ENCODE peak calls at places on chromosome 11, in seven cellular contexts. U is kidney; G is CD8-positive, alpha-beta T cell; C is WERI-Rb-1; B is IMR-90; P is OCI-LY7; I is SK-N-SH. V is an unnamed sample. For H3K9me3, the result is how much of the 10 kb centered on the place peaks cover.

GRCh38 chr11:76579047-76579751 is 91.3 kb downstream of the LRRC32 start:
- DNase-seq in U (peak), G (no peak), C (no peak), B (no peak), P (peak), I (peak), V (no peak)

GRCh38 chr11:71246559-71246958 is 5.8 kb downstream of the SHANK2 start:
- DNase-seq in U (no peak), G (no peak), C (no peak), B (no peak), P (no peak), I (peak), V (no peak)

GRCh38 chr11:99739464-99740089 is 718.8 kb downstream of the CNTN5 start:
- DNase-seq in U (no peak), G (no peak), C (peak), B (peak), P (peak), I (peak), V (peak)

GRCh38 chr11:86637976-86638375 is 34.4 kb downstream of the ME3 start:
- DNase-seq in U (no peak), G (no peak), C (no peak), B (peak), P (no peak), I (no peak), V (no peak)

GRCh38 chr11:32829680-32830412 is at the start of gene PRRG4:
- DNase-seq in U (peak), G (no peak), C (peak), B (peak), P (peak), I (peak), V (no peak)

GRCh38 chr11:44899959-44900358 is 50.7 kb downstream of the TP53I11 start:
- DNase-seq in U (no peak), G (no peak), C (peak), B (peak), P (peak), I (peak), V (peak)

GRCh38 chr11:20608938-20609337 is 9.5 kb downstream of the SLC6A5 start:
- DNase-seq in U (no peak), G (no peak), C (no peak), B (no peak), P (no peak), I (no peak), V (no peak)

GRCh38 chr11:69359735-69360470 is 65.9 kb downstream of the MYEOV start:
- DNase-seq in U (no peak), G (no peak), C (no peak), B (peak), P (no peak), I (no peak), V (no peak)

GRCh38 chr11:66289548-66290331 is 797 bp upstream of the YIF1A start:
- DNase-seq in U (no peak), G (peak), C (no peak), B (no peak), P (peak), I (no peak), V (peak)

GRCh38 chr11:44746894-44747293 is 20.1 kb downstream of the TSPAN18 start:
- DNase-seq in U (no peak), G (no peak), C (no peak), B (no peak), P (no peak), I (peak), V (no peak)

GRCh38 chr11:122976734-122977454 is 4.7 kb downstream of the BSX start:
- DNase-seq in U (no peak), G (no peak), C (peak), B (no peak), P (no peak), I (peak), V (no peak)

GRCh38 chr11:9461760-9462134 is 935 bp downstream of the ZNF143 start:
- DNase-seq in U (no peak), G (no peak), C (no peak), B (peak), P (peak), I (peak), V (no peak)

GRCh38 chr11:75523189-75523588 is 2.6 kb downstream of the GDPD5 start:
- DNase-seq in U (no peak), G (no peak), C (no peak), B (no peak), P (peak), I (no peak), V (no peak)

GRCh38 chr11:68840661-68841653 is 759 bp downstream of the CPT1A start:
- DNase-seq in U (peak), G (peak), C (no peak), B (peak), P (peak), I (peak), V (no peak)

GRCh38 chr11:131618203-131618602 is 247.8 kb downstream of the NTM start:
- DNase-seq in U (no peak), G (no peak), C (no peak), B (no peak), P (no peak), I (no peak), V (no peak)

GRCh38 chr11:113668255-113668654 is 37.9 kb downstream of the TMPRSS5 start:
- DNase-seq in U (no peak), G (no peak), C (no peak), B (no peak), P (no peak), I (no peak), V (no peak)

GRCh38 chr11:128549256-128549944 is 38.0 kb downstream of the ETS1 start:
- DNase-seq in U (peak), G (no peak), C (no peak), B (no peak), P (no peak), I (no peak), V (no peak)

GRCh38 chr11:35886759-35887158 is 57.1 kb upstream of the LDLRAD3 start:
- DNase-seq in U (no peak), G (no peak), C (no peak), B (no peak), P (no peak), I (no peak), V (no peak)

GRCh38 chr11:70568504-70569172 is 170.3 kb downstream of the CTTN start:
- DNase-seq in U (peak), G (no peak), C (peak), B (peak), P (no peak), I (peak), V (no peak)

GRCh38 chr11:45048313-45048841 is 97.7 kb upstream of the TP53I11 start:
- DNase-seq in U (peak), G (no peak), C (no peak), B (no peak), P (no peak), I (no peak), V (no peak)

GRCh38 chr11:64563966-64564365 is 27.1 kb upstream of the SLC22A12 start:
- DNase-seq in U (peak), G (no peak), C (no peak), B (no peak), P (no peak), I (no peak), V (no peak)

GRCh38 chr11:103927535-103927934 is 108.9 kb upstream of the DDI1 start:
- DNase-seq in U (no peak), G (no peak), C (no peak), B (peak), P (peak), I (peak), V (no peak)

GRCh38 chr11:9947231-9947864 is 283.5 kb downstream of the SWAP70 start:
- DNase-seq in U (no peak), G (no peak), C (no peak), B (no peak), P (peak), I (no peak), V (no peak)

GRCh38 chr11:101848262-101848661 is 66.5 kb upstream of the CEP126 start:
- DNase-seq in U (no peak), G (no peak), C (no peak), B (peak), P (peak), I (no peak), V (no peak)

GRCh38 chr11:20032577-20033265 is 127.6 kb downstream of the DBX1 start:
- DNase-seq in U (no peak), G (no peak), C (no peak), B (no peak), P (no peak), I (no peak), V (no peak)

GRCh38 chr11:19652976-19653375 is 59.7 kb upstream of the NAV2 start:
- DNase-seq in U (no peak), G (no peak), C (no peak), B (no peak), P (no peak), I (no peak), V (no peak)

GRCh38 chr11:119094816-119095065 is 6.9 kb downstream of the DPAGT1 start:
- DNase-seq in U (peak), G (no peak), C (no peak), B (peak), P (no peak), I (peak), V (no peak)

GRCh38 chr11:68324241-68324640 is 11.8 kb downstream of the LRP5 start:
- DNase-seq in U (no peak), G (no peak), C (no peak), B (no peak), P (no peak), I (no peak), V (no peak)

GRCh38 chr11:82865841-82866240 is 34.4 kb downstream of the PRCP start:
- DNase-seq in U (no peak), G (no peak), C (no peak), B (peak), P (no peak), I (no peak), V (no peak)

GRCh38 chr11:130886704-130887103 is 29.6 kb downstream of the SNX19 start:
- DNase-seq in U (no peak), G (no peak), C (no peak), B (peak), P (no peak), I (no peak), V (no peak)

GRCh38 chr11:85752890-85753581 is 57.9 kb downstream of the SYTL2 start:
- DNase-seq in U (peak), G (peak), C (no peak), B (no peak), P (no peak), I (no peak), V (no peak)

GRCh38 chr11:73087730-73088129 is 54.4 kb downstream of the FCHSD2 start:
- DNase-seq in U (no peak), G (no peak), C (no peak), B (peak), P (no peak), I (no peak), V (no peak)

GRCh38 chr11:12402027-12402426 is 24.7 kb downstream of the PARVA start:
- DNase-seq in U (no peak), G (no peak), C (no peak), B (no peak), P (no peak), I (no peak), V (no peak)

GRCh38 chr11:96188625-96189006 is 154.4 kb downstream of the MAML2 start:
- DNase-seq in U (no peak), G (no peak), C (no peak), B (peak), P (no peak), I (no peak), V (no peak)

GRCh38 chr11:96484361-96484760 is 94.5 kb downstream of the JRKL start:
- DNase-seq in U (no peak), G (no peak), C (no peak), B (no peak), P (no peak), I (no peak), V (no peak)

GRCh38 chr11:7278314-7278917 is 26.7 kb downstream of the SYT9 start:
- DNase-seq in U (no peak), G (no peak), C (peak), B (peak), P (peak), I (peak), V (no peak)

GRCh38 chr11:115893701-115894100 is 389.5 kb upstream of the CADM1 start:
- DNase-seq in U (no peak), G (no peak), C (no peak), B (peak), P (no peak), I (no peak), V (no peak)

GRCh38 chr11:111917312-111917711 is 1.4 kb upstream of the C11orf52 start:
- DNase-seq in U (no peak), G (no peak), C (no peak), B (no peak), P (no peak), I (no peak), V (no peak)
- H3K4me3 ChIP-seq in U (no peak), G (no peak), C (no peak), B (no peak), P (no peak), I (no peak), V (no peak)

GRCh38 chr11:60566773-60567172 is 51.6 kb downstream of the MS4A13 start:
- DNase-seq in U (no peak), G (no peak), C (no peak), B (no peak), P (no peak), I (no peak), V (no peak)

GRCh38 chr11:60561254-60561653 is 46.1 kb downstream of the MS4A13 start:
- DNase-seq in U (no peak), G (no peak), C (no peak), B (no peak), P (no peak), I (no peak), V (no peak)

DNA sequence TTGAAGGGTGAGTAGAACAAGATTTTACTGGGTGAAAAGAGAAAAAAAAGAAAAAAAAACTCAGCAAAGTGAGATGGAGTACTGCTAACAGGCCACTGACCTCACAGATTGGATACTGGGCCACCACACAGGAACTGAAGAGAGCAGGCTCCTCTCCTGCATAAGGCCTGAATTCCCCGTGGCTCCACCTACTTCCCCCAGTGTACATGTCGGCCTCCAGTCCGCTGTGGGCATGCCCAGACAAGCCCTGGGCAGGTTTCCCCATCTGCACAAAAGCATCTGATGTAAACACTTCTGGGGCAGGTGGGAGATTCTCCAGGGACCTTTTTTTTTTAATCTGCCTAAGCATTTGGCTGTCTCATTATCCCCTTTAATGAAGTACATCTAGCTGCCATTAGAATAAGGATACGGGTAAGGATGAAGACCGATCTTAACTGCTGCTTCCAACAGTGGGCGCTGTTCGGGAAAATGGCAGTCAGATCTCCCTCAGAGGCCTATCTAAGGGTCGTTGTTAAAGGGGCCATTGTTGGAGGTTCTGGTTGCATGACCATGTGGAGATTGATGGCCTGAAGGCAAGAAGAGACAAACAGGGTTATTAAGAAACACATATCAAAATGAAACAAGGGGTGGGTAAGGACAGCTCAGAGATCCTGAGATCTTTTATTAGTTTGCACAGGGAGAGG is 48.5 kb downstream of the MS4A13 start:
- DNase-seq in U (no peak), G (no peak), C (peak), B (no peak), P (peak), I (no peak), V (no peak)
- H3K9me3 ChIP-seq in U (under half), G (under half), C (under half), B (under half), P (under half), I (under half), V (under half)

DNA sequence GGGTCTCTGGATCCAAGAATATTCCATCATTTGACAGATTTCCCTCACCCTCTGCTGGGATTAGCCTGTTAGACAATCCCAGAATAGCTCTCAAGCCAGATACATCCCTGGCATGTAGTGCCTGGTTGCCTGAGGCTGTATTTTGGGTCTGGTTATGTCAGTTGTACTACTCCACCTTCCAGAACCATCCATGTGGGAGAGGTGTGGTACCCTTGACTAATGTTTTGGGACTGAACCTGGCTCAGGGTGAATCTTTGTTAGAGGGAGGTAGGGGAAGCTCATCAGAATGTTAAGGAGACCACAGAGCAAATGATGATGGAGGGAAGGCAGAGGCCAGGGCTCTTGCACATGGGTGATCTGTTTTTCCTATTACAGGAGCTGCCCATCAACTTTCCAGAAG is 5.2 kb downstream of the C11orf52 start:
- DNase-seq in U (no peak), G (no peak), C (no peak), B (no peak), P (no peak), I (no peak), V (no peak)
- H3K4me3 ChIP-seq in U (peak), G (no peak), C (no peak), B (no peak), P (no peak), I (no peak), V (no peak)

DNA sequence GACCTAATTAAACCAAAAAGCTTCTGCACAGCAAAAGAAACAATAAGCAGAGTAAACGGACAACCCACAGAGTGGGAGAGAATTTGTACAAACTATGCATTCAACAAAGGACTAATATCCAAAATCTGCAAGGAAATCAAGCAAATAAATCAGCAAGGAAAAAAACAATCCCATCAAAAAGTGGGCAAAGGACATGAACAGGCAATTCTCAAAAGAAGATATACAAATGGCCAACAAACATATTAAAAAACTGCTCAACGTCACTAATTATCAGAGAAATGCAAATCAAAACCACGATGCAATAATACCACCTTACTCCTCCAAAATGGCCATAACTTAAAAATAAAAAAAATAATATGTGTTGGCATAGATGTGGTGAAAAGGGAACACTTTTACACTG is 5.2 kb downstream of the PLAAT5 start:
- DNase-seq in U (no peak), G (no peak), C (no peak), B (no peak), P (no peak), I (no peak), V (no peak)
- H3K9me3 ChIP-seq in U (under half), G (under half), C (under half), B (under half), P (under half), I (under half), V (under half)

GRCh38 chr11:59548309-59548656 is 36.9 kb downstream of the OR4D9 start:
- DNase-seq in U (no peak), G (no peak), C (no peak), B (no peak), P (no peak), I (no peak), V (no peak)

GRCh38 chr11:59544869-59545178 is 33.5 kb downstream of the OR4D9 start:
- DNase-seq in U (no peak), G (no peak), C (no peak), B (no peak), P (no peak), I (no peak), V (no peak)

GRCh38 chr11:59550368-59550841 is 39.1 kb downstream of the OR4D9 start:
- DNase-seq in U (peak), G (peak), C (peak), B (peak), P (peak), I (peak), V (peak)

GRCh38 chr11:59542142-59542810 is 30.9 kb downstream of the OR4D9 start:
- DNase-seq in U (no peak), G (no peak), C (peak), B (no peak), P (no peak), I (no peak), V (no peak)

DNA sequence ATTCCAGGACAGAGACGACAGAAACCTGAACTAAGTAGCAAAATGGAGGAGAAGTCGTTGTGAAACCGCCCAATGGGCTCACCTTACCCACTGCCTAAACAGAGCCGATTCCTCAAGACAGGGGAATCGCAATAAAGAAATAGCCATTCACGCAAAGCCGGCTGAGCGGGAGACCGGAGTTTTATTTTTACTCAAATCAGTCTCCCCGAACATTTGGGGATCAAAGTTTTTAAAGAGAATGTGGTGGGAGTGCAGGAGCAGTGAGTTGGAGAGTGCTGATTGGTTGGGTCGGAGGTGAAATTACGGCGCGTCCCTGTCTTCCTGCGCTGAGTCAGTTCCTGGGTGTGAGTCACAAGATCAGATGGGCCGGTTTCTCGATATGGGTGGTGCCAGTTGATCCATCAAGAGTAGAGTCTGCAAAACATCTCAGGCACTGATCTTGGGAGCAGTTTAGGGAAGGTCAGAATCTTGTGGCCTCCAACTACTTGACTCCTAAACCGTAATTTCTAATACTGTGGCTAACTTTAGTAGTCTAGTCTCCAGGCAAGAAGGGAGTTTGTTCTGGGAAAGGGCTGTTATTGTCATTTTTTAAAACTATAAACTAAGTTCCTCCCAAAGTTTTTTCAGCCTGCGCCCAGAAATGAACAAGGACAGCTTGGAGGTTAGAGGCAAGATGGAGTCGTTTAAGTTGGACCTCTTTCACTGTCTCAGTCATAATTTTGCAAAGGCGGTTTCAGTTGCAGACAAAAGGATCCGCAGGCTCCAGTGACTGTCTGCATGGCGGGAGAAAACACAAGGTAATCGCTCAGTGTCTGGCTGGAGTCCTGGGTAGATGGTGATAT is 34.1 kb downstream of the OR4D9 start:
- DNase-seq in U (no peak), G (no peak), C (no peak), B (peak), P (no peak), I (no peak), V (no peak)
- H3K4me3 ChIP-seq in U (no peak), G (no peak), C (no peak), B (no peak), P (no peak), I (no peak), V (no peak)

GRCh38 chr11:2348986-2349385 is 28.1 kb upstream of the CD81 start:
- DNase-seq in U (no peak), G (no peak), C (no peak), B (peak), P (peak), I (no peak), V (no peak)

GRCh38 chr11:2347449-2347848 is 29.7 kb upstream of the CD81 start:
- DNase-seq in U (no peak), G (no peak), C (no peak), B (no peak), P (no peak), I (no peak), V (no peak)

GRCh38 chr11:2346586-2347335 is 30.3 kb upstream of the CD81 start:
- DNase-seq in U (no peak), G (no peak), C (no peak), B (no peak), P (no peak), I (no peak), V (no peak)

GRCh38 chr11:2355000-2355644 is 22.0 kb upstream of the CD81 start:
- DNase-seq in U (no peak), G (no peak), C (no peak), B (peak), P (no peak), I (no peak), V (no peak)

GRCh38 chr11:2351701-2352100 is 25.4 kb upstream of the CD81 start:
- DNase-seq in U (no peak), G (no peak), C (no peak), B (no peak), P (no peak), I (no peak), V (no peak)
- H3K9me3 ChIP-seq in U (under half), G (under half), C (under half), B (under half), P (under half), I (under half), V (under half)

V was measured in AG04450.